ENCODE peak calls at places on chromosomes 11 and 22, in eight cellular contexts. V, S, B, H, F, Z, Q and G are unnamed samples.

GRCh38 chr11:9895016-9895415 is 231.1 kb downstream of the SWAP70 start:
- DNase-seq in V (no peak), Z (peak; percentile 96), B (no peak), H (no peak), F (no peak), S (no peak), Q (no peak), G (no peak)

GRCh38 chr22:28983788-28984441 is 77.7 kb downstream of the C22orf31 start:
- DNase-seq in F (no peak), Q (no peak), B (no peak), H (no peak), S (no peak), V (no peak), Z (peak; percentile 64), G (no peak)

GRCh38 chr22:19912236-19912999 is 29.2 kb upstream of the COMT start:
- DNase-seq in V (no peak), Q (no peak), Z (no peak), B (no peak), S (no peak), F (no peak), H (no peak), G (no peak)

GRCh38 chr11:723120-723883 is 17.3 kb downstream of the EPS8L2 start:
- DNase-seq in H (peak; percentile 45), V (no peak), Z (peak; percentile 61), Q (peak; percentile 50), F (peak; percentile 53), S (no peak), B (no peak), G (no peak)

GRCh38 chr11:105862736-105863367 is 159.2 kb downstream of the MSANTD4 start:
- DNase-seq in F (peak; percentile 66), V (no peak), H (no peak), B (no peak), S (no peak), Z (peak; percentile 55), Q (peak; percentile 30), G (no peak)

GRCh38 chr11:61195710-61196109 is 7.6 kb upstream of the PGA3 start:
- DNase-seq in S (no peak), Z (no peak), H (no peak), F (no peak), B (no peak), V (no peak), Q (no peak), G (no peak)

GRCh38 chr22:25682071-25682470 is 59.9 kb upstream of the MYO18B start:
- DNase-seq in B (no peak), F (no peak), S (no peak), V (no peak), H (no peak), Z (no peak), Q (no peak), G (no peak)

GRCh38 chr11:77630311-77630710 is 7.3 kb downstream of the CLNS1A start:
- DNase-seq in F (no peak), H (no peak), Q (no peak), Z (no peak), S (no peak), B (no peak), V (no peak), G (no peak)

GRCh38 chr11:35066783-35067476 is 72.0 kb upstream of the CD44 start:
- DNase-seq in Z (no peak), Q (no peak), F (no peak), S (no peak), B (no peak), V (no peak), H (peak; percentile 40), G (no peak)

GRCh38 chr11:124643605-124644425 is 21.2 kb downstream of the TBRG1 start:
- DNase-seq in Q (no peak), B (no peak), S (no peak), H (no peak), Z (peak; percentile 79), F (no peak), V (no peak), G (no peak)

GRCh38 chr11:61728066-61728939 is 24.1 kb upstream of the MYRF start:
- DNase-seq in Z (no peak), V (no peak), H (no peak), B (no peak), S (no peak), F (no peak), Q (no peak), G (no peak)

GRCh38 chr11:886568-886967 is 24.0 kb downstream of the CHID1 start:
- DNase-seq in V (no peak), F (no peak), H (no peak), S (no peak), B (no peak), Q (no peak), Z (no peak), G (no peak)